ENCODE peak calls at places on chromosome X, in ten cellular contexts. T is neural progenitor cell, D is upper lobe of right lung, E is GM13976, I is pancreas, S is endothelial cell of umbilical vein, B is uterus, C is transverse colon, G is fibroblast of lung, F is heart left ventricle. P is an unnamed sample.

GRCh38 chrX:141320801-141321200 is 78.5 kb upstream of the SPANXC start:
- DNase-seq in T (no peak), D (no peak), E (no peak), I (no peak), S (peak; percentile 2), B (no peak), C (no peak), G (no peak), F (no peak), P (no peak)

GRCh38 chrX:8724176-8724757 is 7.7 kb downstream of the ANOS1 start:
- DNase-seq in T (peak; percentile 56), D (no peak), E (no peak), I (no peak), S (peak; percentile 25), B (no peak), C (no peak), G (no peak), F (no peak), P (no peak)

GRCh38 chrX:23937100-23937499 is 29.3 kb downstream of the CXorf58 start:
- DNase-seq in T (peak; percentile 23), D (no peak), E (no peak), I (no peak), S (no peak), B (no peak), C (no peak), G (no peak), F (no peak), P (no peak)

GRCh38 chrX:86148594-86148993 is 343 bp downstream of the DACH2 start:
- DNase-seq in T (peak; percentile 8), D (no peak), E (no peak), I (no peak), S (no peak), B (no peak), C (no peak), G (no peak), F (no peak), P (no peak)

GRCh38 chrX:36583674-36584073 is 424.5 kb upstream of the FAM47C start:
- DNase-seq in T (no peak), D (no peak), E (no peak), I (no peak), S (no peak), B (no peak), C (no peak), G (no peak), F (no peak), P (no peak)

GRCh38 chrX:22629105-22629725 is 356.5 kb downstream of the CBLL2 start:
- DNase-seq in T (no peak), D (no peak), E (no peak), I (no peak), S (peak; percentile 20), B (no peak), C (no peak), G (peak; percentile 82), F (no peak), P (no peak)

GRCh38 chrX:107935664-107936433 is 46.3 kb downstream of the TEX13B start:
- DNase-seq in T (peak; percentile 23), D (no peak), E (no peak), I (no peak), S (no peak), B (no peak), C (no peak), G (peak; percentile 12), F (peak; percentile 15), P (peak; percentile 21)

GRCh38 chrX:93120805-93121204 is 552.6 kb downstream of the NAP1L3 start:
- DNase-seq in T (peak; percentile 49), D (no peak), E (no peak), I (no peak), S (no peak), B (no peak), C (no peak), G (no peak), F (no peak), P (no peak)

GRCh38 chrX:48818098-48818497 is 8.2 kb upstream of the ERAS start:
- DNase-seq in T (no peak), D (no peak), E (no peak), I (no peak), S (no peak), B (no peak), C (no peak), G (no peak), F (no peak), P (no peak)

GRCh38 chrX:16212024-16212423 is 44.7 kb downstream of the MAGEB17 start:
- DNase-seq in T (no peak), D (no peak), E (no peak), I (no peak), S (no peak), B (no peak), C (no peak), G (peak; percentile 46), F (no peak), P (peak; percentile 7)

GRCh38 chrX:20372533-20372932 is 105.8 kb upstream of the RPS6KA3 start:
- DNase-seq in T (no peak), D (no peak), E (no peak), I (no peak), S (no peak), B (no peak), C (no peak), G (peak; percentile 63), F (no peak), P (peak; percentile 8)

GRCh38 chrX:118976599-118977340 is 2.4 kb downstream of the LONRF3 start:
- DNase-seq in T (no peak), D (peak; percentile 85), E (peak; percentile 15), I (peak; percentile 51), S (no peak), B (peak; percentile 23), C (peak; percentile 82), G (no peak), F (peak; percentile 42), P (peak; percentile 79)

GRCh38 chrX:147738260-147738659 is 173.5 kb upstream of the FMR1 start:
- DNase-seq in T (no peak), D (no peak), E (no peak), I (no peak), S (no peak), B (no peak), C (no peak), G (no peak), F (no peak), P (no peak)

GRCh38 chrX:131802836-131803626 is 220.1 kb upstream of the STK26 start:
- DNase-seq in T (no peak), D (no peak), E (peak; percentile 55), I (peak; percentile 83), S (peak; percentile 1), B (peak; percentile 78), C (peak; percentile 84), G (peak; percentile 25), F (peak; percentile 78), P (no peak)

GRCh38 chrX:126165721-126166401 is at the start of gene DCAF12L2:
- DNase-seq in T (peak; percentile 56), D (no peak), E (peak; percentile 10), I (no peak), S (no peak), B (no peak), C (no peak), G (no peak), F (no peak), P (no peak)

GRCh38 chrX:23826216-23826615 is 43.2 kb downstream of the SAT1 start:
- DNase-seq in T (no peak), D (no peak), E (no peak), I (no peak), S (no peak), B (no peak), C (no peak), G (no peak), F (no peak), P (no peak)

GRCh38 chrX:38627683-38628082 is 66.3 kb downstream of the TSPAN7 start:
- DNase-seq in T (peak; percentile 50), D (no peak), E (peak; percentile 15), I (no peak), S (peak; percentile 29), B (no peak), C (peak; percentile 8), G (peak; percentile 3), F (no peak), P (peak; percentile 18)
- TF ChIP-seq CTCF in T (peak; percentile 59), D (peak; percentile 45), E (peak; percentile 55), I (peak; percentile 37), S (peak; percentile 56), B (no peak), C (peak; percentile 51), G (no peak), F (peak; percentile 47), P (peak; percentile 30)

GRCh38 chrX:74453178-74453577 is 31.9 kb downstream of the SLC16A2 start:
- DNase-seq in T (no peak), D (no peak), E (no peak), I (no peak), S (no peak), B (no peak), C (no peak), G (no peak), F (no peak), P (no peak)

GRCh38 chrX:74464722-74465121 is 43.4 kb downstream of the SLC16A2 start:
- DNase-seq in T (no peak), D (no peak), E (no peak), I (no peak), S (no peak), B (no peak), C (no peak), G (no peak), F (no peak), P (no peak)

GRCh38 chrX:74461384-74461783 is 40.1 kb downstream of the SLC16A2 start:
- DNase-seq in T (peak; percentile 2), D (no peak), E (no peak), I (no peak), S (no peak), B (no peak), C (no peak), G (no peak), F (no peak), P (no peak)

DNA sequence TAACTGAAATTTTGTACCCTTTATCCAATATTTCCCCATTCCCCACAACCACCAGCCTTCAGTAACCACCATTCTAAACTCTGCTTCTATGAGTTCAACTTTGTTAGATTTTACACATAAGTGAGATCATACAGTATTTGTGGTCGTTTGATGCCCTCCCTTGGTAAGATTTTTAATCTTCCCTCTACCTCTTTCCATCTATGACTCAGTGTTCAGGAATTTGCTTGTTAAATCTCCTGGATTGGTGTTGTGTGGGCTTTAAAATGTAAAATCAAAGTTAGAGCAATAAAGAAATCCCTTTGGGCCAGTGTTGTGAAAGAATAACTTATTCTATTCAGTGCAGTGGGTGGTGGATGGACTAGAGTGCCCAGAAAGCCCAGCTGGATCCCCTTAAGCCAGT is 37.4 kb downstream of the SLC16A2 start:
- DNase-seq in T (no peak), D (no peak), E (no peak), I (no peak), S (peak; percentile 1), B (no peak), C (no peak), G (peak; percentile 75), F (no peak), P (no peak)
- TF ChIP-seq CTCF in T (no peak), D (no peak), E (no peak), I (no peak), S (no peak), B (no peak), C (no peak), G (no peak), F (no peak), P (no peak)

GRCh38 chrX:41293269-41293668 is 40.7 kb upstream of the DDX3X start:
- DNase-seq in T (peak; percentile 32), D (no peak), E (no peak), I (no peak), S (no peak), B (no peak), C (no peak), G (no peak), F (no peak), P (no peak)
- TF ChIP-seq CTCF in T (peak; percentile 32), D (peak; percentile 12), E (no peak), I (no peak), S (peak; percentile 12), B (no peak), C (no peak), G (no peak), F (peak; percentile 14), P (no peak)

GRCh38 chrX:3244955-3245354 is 101.5 kb downstream of the MXRA5 start:
- DNase-seq in T (no peak), D (no peak), E (no peak), I (no peak), S (peak; percentile 8), B (no peak), C (no peak), G (no peak), F (no peak), P (peak; percentile 7)
- TF ChIP-seq CTCF in T (no peak), D (no peak), E (no peak), I (no peak), S (peak; percentile 10), B (no peak), C (no peak), G (no peak), F (peak; percentile 35), P (no peak)

P was measured in Calu3.